ENCODE peak calls at places on chromosomes 7 and 10, in eight cellular contexts. One of them, this sample, is unnamed. For H3K4me1, the result is how much of the 10 kb centered on the place peaks cover.

GRCh38 chr10:100024741-100025140 is 15.0 kb upstream of the DNMBP start:
- DNase-seq in HCT116: no peak
- DNase-seq in GM23338: no peak
- DNase-seq in HepG2: no peak
- DNase-seq in K562: no peak
- DNase-seq in Panc1: no peak
- DNase-seq in SK-N-SH: no peak
- DNase-seq in A549: no peak
- DNase-seq in this sample: no peak

GRCh38 chr7:40717242-40717641 is 582.4 kb downstream of the SUGCT start:
- DNase-seq in GM23338: peak
- DNase-seq in SK-N-SH: peak
- DNase-seq in HCT116: peak
- DNase-seq in A549: peak
- DNase-seq in Panc1: no peak
- DNase-seq in HepG2: peak
- DNase-seq in K562: peak
- DNase-seq in this sample: no peak

GRCh38 chr10:944034-944831 is 12.7 kb upstream of the LARP4B start:
- DNase-seq in SK-N-SH: no peak
- DNase-seq in HCT116: no peak
- DNase-seq in GM23338: no peak
- DNase-seq in Panc1: no peak
- DNase-seq in A549: no peak
- DNase-seq in HepG2: no peak
- DNase-seq in K562: no peak
- DNase-seq in this sample: no peak

GRCh38 chr10:88731296-88731695 is 25.2 kb downstream of the LIPK start:
- DNase-seq in A549: no peak
- DNase-seq in GM23338: peak
- DNase-seq in Panc1: no peak
- DNase-seq in K562: no peak
- DNase-seq in HCT116: no peak
- DNase-seq in SK-N-SH: no peak
- DNase-seq in HepG2: no peak
- DNase-seq in this sample: no peak

GRCh38 chr10:60282771-60283353 is 106.8 kb downstream of the ANK3 start:
- DNase-seq in SK-N-SH: no peak
- DNase-seq in K562: peak
- DNase-seq in A549: peak
- DNase-seq in GM23338: no peak
- DNase-seq in HepG2: peak
- DNase-seq in HCT116: no peak
- DNase-seq in Panc1: peak
- DNase-seq in this sample: no peak

GRCh38 chr10:108817572-108817971 is 1105.7 kb downstream of the XPNPEP1 start:
- DNase-seq in GM23338: no peak
- DNase-seq in SK-N-SH: no peak
- DNase-seq in K562: no peak
- DNase-seq in A549: no peak
- DNase-seq in Panc1: no peak
- DNase-seq in HepG2: no peak
- DNase-seq in HCT116: no peak
- DNase-seq in this sample: no peak

GRCh38 chr10:32746869-32747268 is 211.2 kb downstream of the ITGB1 start:
- DNase-seq in A549: no peak
- DNase-seq in K562: no peak
- DNase-seq in SK-N-SH: no peak
- DNase-seq in GM23338: no peak
- DNase-seq in HCT116: no peak
- DNase-seq in Panc1: no peak
- DNase-seq in HepG2: no peak
- DNase-seq in this sample: no peak

GRCh38 chr10:22629843-22630228 is 84.5 kb downstream of the PIP4K2A start:
- DNase-seq in HCT116: no peak
- DNase-seq in A549: no peak
- DNase-seq in HepG2: no peak
- DNase-seq in K562: peak
- DNase-seq in GM23338: no peak
- DNase-seq in Panc1: no peak
- DNase-seq in SK-N-SH: no peak
- DNase-seq in this sample: peak

GRCh38 chr10:590721-591120 is 98.7 kb downstream of the DIP2C start:
- DNase-seq in HepG2: no peak
- DNase-seq in HCT116: no peak
- DNase-seq in A549: no peak
- DNase-seq in Panc1: no peak
- DNase-seq in SK-N-SH: no peak
- DNase-seq in GM23338: no peak
- DNase-seq in K562: no peak
- DNase-seq in this sample: no peak

GRCh38 chr10:97931041-97931440 is 81.4 kb downstream of the GOLGA7B start:
- DNase-seq in SK-N-SH: no peak
- DNase-seq in A549: no peak
- DNase-seq in HCT116: no peak
- DNase-seq in GM23338: no peak
- DNase-seq in K562: no peak
- DNase-seq in HepG2: no peak
- DNase-seq in Panc1: no peak
- DNase-seq in this sample: no peak

GRCh38 chr10:51214897-51215227 is 140.6 kb downstream of the PRKG1 start:
- DNase-seq in K562: no peak
- DNase-seq in GM23338: no peak
- DNase-seq in SK-N-SH: no peak
- DNase-seq in HCT116: no peak
- DNase-seq in A549: no peak
- DNase-seq in HepG2: peak
- DNase-seq in Panc1: no peak
- DNase-seq in this sample: no peak

GRCh38 chr7:531777-532176 is 12.1 kb upstream of the PDGFA start:
- DNase-seq in GM23338: no peak
- DNase-seq in HCT116: no peak
- DNase-seq in Panc1: no peak
- DNase-seq in K562: no peak
- DNase-seq in SK-N-SH: no peak
- DNase-seq in A549: no peak
- DNase-seq in HepG2: no peak
- DNase-seq in this sample: no peak

GRCh38 chr7:132380065-132380464 is 196.2 kb downstream of the PLXNA4 start:
- DNase-seq in Panc1: no peak
- DNase-seq in HepG2: peak
- DNase-seq in A549: no peak
- DNase-seq in GM23338: peak
- DNase-seq in HCT116: no peak
- DNase-seq in SK-N-SH: no peak
- DNase-seq in K562: no peak
- DNase-seq in this sample: no peak

GRCh38 chr10:115073796-115074195 is 19.4 kb upstream of the ATRNL1 start:
- DNase-seq in HepG2: no peak
- DNase-seq in GM23338: no peak
- DNase-seq in Panc1: no peak
- DNase-seq in SK-N-SH: no peak
- DNase-seq in A549: no peak
- DNase-seq in HCT116: no peak
- DNase-seq in K562: no peak
- DNase-seq in this sample: no peak
- TF ChIP-seq REST in HepG2: no peak
- TF ChIP-seq REST in GM23338: no peak
- TF ChIP-seq REST in Panc1: no peak
- TF ChIP-seq REST in SK-N-SH: no peak
- TF ChIP-seq REST in A549: no peak
- TF ChIP-seq REST in HCT116: no peak
- TF ChIP-seq REST in K562: no peak
- TF ChIP-seq REST in this sample: no peak

GRCh38 chr7:101933685-101934084 is 116.3 kb downstream of the CUX1 start:
- DNase-seq in SK-N-SH: no peak
- DNase-seq in Panc1: no peak
- DNase-seq in K562: no peak
- DNase-seq in GM23338: no peak
- DNase-seq in HCT116: no peak
- DNase-seq in A549: no peak
- DNase-seq in HepG2: no peak
- DNase-seq in this sample: peak

GRCh38 chr7:101934618-101935017 is 117.2 kb downstream of the CUX1 start:
- DNase-seq in SK-N-SH: no peak
- DNase-seq in K562: no peak
- DNase-seq in HepG2: no peak
- DNase-seq in GM23338: no peak
- DNase-seq in HCT116: no peak
- DNase-seq in Panc1: no peak
- DNase-seq in A549: no peak
- DNase-seq in this sample: no peak

GRCh38 chr7:101935521-101936141 is 118.2 kb downstream of the CUX1 start:
- DNase-seq in SK-N-SH: no peak
- DNase-seq in Panc1: no peak
- DNase-seq in GM23338: no peak
- DNase-seq in K562: no peak
- DNase-seq in HCT116: no peak
- DNase-seq in A549: no peak
- DNase-seq in HepG2: no peak
- DNase-seq in this sample: no peak

GRCh38 chr7:101933028-101933427 is 115.6 kb downstream of the CUX1 start:
- DNase-seq in Panc1: no peak
- DNase-seq in A549: no peak
- DNase-seq in HepG2: no peak
- DNase-seq in GM23338: no peak
- DNase-seq in SK-N-SH: no peak
- DNase-seq in HCT116: no peak
- DNase-seq in K562: no peak
- DNase-seq in this sample: no peak

GRCh38 chr7:101932053-101932452 is 114.6 kb downstream of the CUX1 start:
- DNase-seq in K562: no peak
- DNase-seq in HepG2: no peak
- DNase-seq in HCT116: no peak
- DNase-seq in Panc1: no peak
- DNase-seq in A549: no peak
- DNase-seq in GM23338: no peak
- DNase-seq in SK-N-SH: no peak
- DNase-seq in this sample: no peak
- H3K4me1 ChIP-seq in K562: under half
- H3K4me1 ChIP-seq in HepG2: under half
- H3K4me1 ChIP-seq in HCT116: under half
- H3K4me1 ChIP-seq in Panc1: under half
- H3K4me1 ChIP-seq in A549: under half
- H3K4me1 ChIP-seq in GM23338: half or more
- H3K4me1 ChIP-seq in SK-N-SH: under half
- H3K4me1 ChIP-seq in this sample: under half

GRCh38 chr10:36349445-36350063 is 707.5 kb upstream of the FZD8 start:
- DNase-seq in Panc1: no peak
- DNase-seq in K562: no peak
- DNase-seq in HepG2: no peak
- DNase-seq in GM23338: peak
- DNase-seq in HCT116: no peak
- DNase-seq in A549: no peak
- DNase-seq in SK-N-SH: peak
- DNase-seq in this sample: no peak
- TF ChIP-seq REST in Panc1: no peak
- TF ChIP-seq REST in K562: no peak
- TF ChIP-seq REST in HepG2: no peak
- TF ChIP-seq REST in GM23338: no peak
- TF ChIP-seq REST in HCT116: no peak
- TF ChIP-seq REST in A549: no peak
- TF ChIP-seq REST in SK-N-SH: no peak
- TF ChIP-seq REST in this sample: no peak

DNA sequence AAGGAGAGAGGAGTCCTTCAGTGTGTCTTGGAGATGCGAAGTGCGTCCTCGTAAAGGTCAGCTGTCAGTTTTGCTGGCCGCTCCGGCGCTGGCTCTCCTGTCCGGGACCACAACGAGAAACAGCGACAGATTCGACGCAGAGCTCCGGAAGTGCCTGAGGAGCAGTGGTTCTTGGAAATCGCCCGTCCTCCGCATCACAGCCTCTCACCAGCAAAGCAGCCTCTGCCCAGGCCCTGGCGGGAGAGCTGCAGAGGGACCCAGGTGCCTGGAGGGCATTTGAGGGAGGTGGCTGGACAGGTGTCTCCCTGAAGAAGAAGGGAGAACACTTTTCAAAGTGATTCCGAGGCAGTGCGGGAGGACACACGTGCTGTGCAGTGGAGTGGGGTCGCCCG is 11.6 kb upstream of the AP5Z1 start:
- DNase-seq in HepG2: no peak
- DNase-seq in K562: no peak
- DNase-seq in GM23338: no peak
- DNase-seq in Panc1: no peak
- DNase-seq in A549: no peak
- DNase-seq in HCT116: no peak
- DNase-seq in SK-N-SH: no peak
- DNase-seq in this sample: no peak
- H3K4me1 ChIP-seq in HepG2: under half
- H3K4me1 ChIP-seq in K562: under half
- H3K4me1 ChIP-seq in GM23338: under half
- H3K4me1 ChIP-seq in Panc1: under half
- H3K4me1 ChIP-seq in A549: under half
- H3K4me1 ChIP-seq in HCT116: under half
- H3K4me1 ChIP-seq in SK-N-SH: under half
- H3K4me1 ChIP-seq in this sample: under half

DNA sequence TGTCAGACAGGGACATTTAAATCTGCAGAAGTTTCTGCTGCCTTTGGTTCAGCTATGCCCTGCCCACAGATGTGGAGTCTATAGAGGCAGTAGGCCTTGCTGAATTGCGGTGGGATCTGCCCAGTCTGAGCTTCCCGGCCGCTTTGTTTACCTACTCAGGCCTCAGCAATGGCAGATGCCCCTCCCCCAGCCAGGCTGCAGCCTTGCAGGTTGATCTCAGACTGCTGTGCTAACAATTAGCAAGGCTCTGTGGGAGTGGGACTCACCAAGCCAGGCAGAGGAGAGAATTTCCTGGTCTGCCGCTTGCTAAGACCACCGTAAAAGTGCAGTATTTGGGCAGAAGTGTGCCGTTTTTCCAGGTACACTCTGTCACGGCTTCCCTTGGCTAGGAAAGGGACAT is 28.2 kb upstream of the VWDE start:
- DNase-seq in K562: no peak
- DNase-seq in GM23338: peak
- DNase-seq in HepG2: peak
- DNase-seq in A549: no peak
- DNase-seq in SK-N-SH: no peak
- DNase-seq in Panc1: no peak
- DNase-seq in HCT116: no peak
- DNase-seq in this sample: no peak
- TF ChIP-seq REST in K562: no peak
- TF ChIP-seq REST in GM23338: no peak
- TF ChIP-seq REST in HepG2: no peak
- TF ChIP-seq REST in A549: no peak
- TF ChIP-seq REST in SK-N-SH: no peak
- TF ChIP-seq REST in Panc1: no peak
- TF ChIP-seq REST in HCT116: no peak
- TF ChIP-seq REST in this sample: no peak